ENCODE peak calls at places on chromosomes 13 and 19, in six cellular contexts. One of them, this sample, is unnamed.

GRCh38 chr13:49645451-49645850 is 17.1 kb downstream of the ARL11 start:
- DNase-seq in GM23338: no peak
- DNase-seq in cardiac muscle cell: no peak
- DNase-seq in AG04450: no peak
- DNase-seq in lung: no peak
- DNase-seq in upper lobe of left lung: no peak
- DNase-seq in this sample: no peak

GRCh38 chr13:27171244-27171829 is at the start of gene USP12:
- DNase-seq in GM23338: peak
- DNase-seq in cardiac muscle cell: peak
- DNase-seq in AG04450: no peak
- DNase-seq in lung: no peak
- DNase-seq in upper lobe of left lung: no peak
- DNase-seq in this sample: no peak

GRCh38 chr19:32649751-32650150 is 25.2 kb downstream of the ANKRD27 start:
- DNase-seq in GM23338: no peak
- DNase-seq in cardiac muscle cell: no peak
- DNase-seq in AG04450: no peak
- DNase-seq in lung: no peak
- DNase-seq in upper lobe of left lung: no peak
- DNase-seq in this sample: no peak

GRCh38 chr19:55688422-55689218 is 13.6 kb downstream of the EPN1 start:
- DNase-seq in GM23338: no peak
- DNase-seq in cardiac muscle cell: no peak
- DNase-seq in AG04450: no peak
- DNase-seq in lung: no peak
- DNase-seq in upper lobe of left lung: no peak
- DNase-seq in this sample: no peak

GRCh38 chr13:31050486-31051400 is 111.0 kb downstream of the HSPH1 start:
- DNase-seq in GM23338: no peak
- DNase-seq in cardiac muscle cell: no peak
- DNase-seq in AG04450: no peak
- DNase-seq in lung: no peak
- DNase-seq in upper lobe of left lung: peak
- DNase-seq in this sample: no peak

GRCh38 chr19:8552810-8553209 is 24.4 kb downstream of the MYO1F start:
- DNase-seq in GM23338: peak
- DNase-seq in cardiac muscle cell: no peak
- DNase-seq in AG04450: no peak
- DNase-seq in lung: no peak
- DNase-seq in upper lobe of left lung: no peak
- DNase-seq in this sample: peak

GRCh38 chr13:46354143-46355087 is 32.6 kb downstream of the RUBCNL start:
- DNase-seq in GM23338: no peak
- DNase-seq in cardiac muscle cell: no peak
- DNase-seq in AG04450: peak
- DNase-seq in lung: no peak
- DNase-seq in upper lobe of left lung: no peak
- DNase-seq in this sample: peak

GRCh38 chr19:8654591-8655339 is 24.3 kb downstream of the NFILZ start:
- DNase-seq in GM23338: peak
- DNase-seq in cardiac muscle cell: peak
- DNase-seq in AG04450: no peak
- DNase-seq in lung: peak
- DNase-seq in upper lobe of left lung: peak
- DNase-seq in this sample: peak

GRCh38 chr13:41416276-41416675 is 41.1 kb upstream of the RGCC start:
- DNase-seq in GM23338: no peak
- DNase-seq in cardiac muscle cell: no peak
- DNase-seq in AG04450: no peak
- DNase-seq in lung: no peak
- DNase-seq in upper lobe of left lung: no peak
- DNase-seq in this sample: no peak

GRCh38 chr19:14517840-14518505 is at the start of gene DNAJB1:
- DNase-seq in GM23338: peak
- DNase-seq in cardiac muscle cell: peak
- DNase-seq in AG04450: no peak
- DNase-seq in lung: peak
- DNase-seq in upper lobe of left lung: peak
- DNase-seq in this sample: peak

GRCh38 chr13:110015253-110015652 is 228.9 kb upstream of the IRS2 start:
- DNase-seq in GM23338: no peak
- DNase-seq in cardiac muscle cell: no peak
- DNase-seq in AG04450: no peak
- DNase-seq in lung: no peak
- DNase-seq in upper lobe of left lung: no peak
- DNase-seq in this sample: no peak

GRCh38 chr19:11507370-11508078 is 1.9 kb upstream of the ZNF653 start:
- DNase-seq in GM23338: no peak
- DNase-seq in cardiac muscle cell: no peak
- DNase-seq in AG04450: no peak
- DNase-seq in lung: no peak
- DNase-seq in upper lobe of left lung: no peak
- DNase-seq in this sample: no peak

GRCh38 chr13:77511552-77511951 is 24.0 kb upstream of the SCEL start:
- DNase-seq in GM23338: no peak
- DNase-seq in cardiac muscle cell: no peak
- DNase-seq in AG04450: no peak
- DNase-seq in lung: no peak
- DNase-seq in upper lobe of left lung: no peak
- DNase-seq in this sample: no peak

GRCh38 chr19:39046037-39046821 is 13.9 kb upstream of the FBXO27 start:
- DNase-seq in GM23338: peak
- DNase-seq in cardiac muscle cell: no peak
- DNase-seq in AG04450: no peak
- DNase-seq in lung: no peak
- DNase-seq in upper lobe of left lung: no peak
- DNase-seq in this sample: no peak

GRCh38 chr19:38898788-38899446 is 501 bp downstream of the SIRT2 start:
- DNase-seq in GM23338: peak
- DNase-seq in cardiac muscle cell: peak
- DNase-seq in AG04450: no peak
- DNase-seq in lung: peak
- DNase-seq in upper lobe of left lung: peak
- DNase-seq in this sample: peak

GRCh38 chr13:79246575-79246949 is 159.5 kb downstream of the RBM26 start:
- DNase-seq in GM23338: no peak
- DNase-seq in cardiac muscle cell: no peak
- DNase-seq in AG04450: no peak
- DNase-seq in lung: no peak
- DNase-seq in upper lobe of left lung: no peak
- DNase-seq in this sample: no peak

GRCh38 chr13:98549006-98549727 is 27.7 kb downstream of the STK24 start:
- DNase-seq in GM23338: no peak
- DNase-seq in cardiac muscle cell: no peak
- DNase-seq in AG04450: peak
- DNase-seq in lung: no peak
- DNase-seq in upper lobe of left lung: no peak
- DNase-seq in this sample: peak

GRCh38 chr13:31011193-31011860 is 78.9 kb downstream of the TEX26 start:
- DNase-seq in GM23338: peak
- DNase-seq in cardiac muscle cell: no peak
- DNase-seq in AG04450: no peak
- DNase-seq in lung: no peak
- DNase-seq in upper lobe of left lung: no peak
- DNase-seq in this sample: no peak

GRCh38 chr19:6464070-6464873 is at the start of gene CRB3:
- DNase-seq in GM23338: peak
- DNase-seq in cardiac muscle cell: no peak
- DNase-seq in AG04450: no peak
- DNase-seq in lung: peak
- DNase-seq in upper lobe of left lung: peak
- DNase-seq in this sample: peak

GRCh38 chr13:51518847-51519246 is 65.4 kb upstream of the WDFY2 start:
- DNase-seq in GM23338: no peak
- DNase-seq in cardiac muscle cell: no peak
- DNase-seq in AG04450: no peak
- DNase-seq in lung: no peak
- DNase-seq in upper lobe of left lung: no peak
- DNase-seq in this sample: no peak

GRCh38 chr13:32752997-32753606 is 166.8 kb downstream of the PDS5B start:
- DNase-seq in GM23338: no peak
- DNase-seq in cardiac muscle cell: no peak
- DNase-seq in AG04450: no peak
- DNase-seq in lung: no peak
- DNase-seq in upper lobe of left lung: no peak
- DNase-seq in this sample: no peak

GRCh38 chr19:34982275-34982674 is 17.8 kb upstream of the GRAMD1A start:
- DNase-seq in GM23338: no peak
- DNase-seq in cardiac muscle cell: no peak
- DNase-seq in AG04450: no peak
- DNase-seq in lung: no peak
- DNase-seq in upper lobe of left lung: no peak
- DNase-seq in this sample: no peak

GRCh38 chr19:34988119-34988518 is 12.0 kb upstream of the GRAMD1A start:
- DNase-seq in GM23338: no peak
- DNase-seq in cardiac muscle cell: no peak
- DNase-seq in AG04450: no peak
- DNase-seq in lung: no peak
- DNase-seq in upper lobe of left lung: no peak
- DNase-seq in this sample: no peak

GRCh38 chr19:34985249-34986022 is 14.7 kb upstream of the GRAMD1A start:
- DNase-seq in GM23338: peak
- DNase-seq in cardiac muscle cell: no peak
- DNase-seq in AG04450: no peak
- DNase-seq in lung: peak
- DNase-seq in upper lobe of left lung: peak
- DNase-seq in this sample: no peak

GRCh38 chr19:34983786-34984185 is 16.3 kb upstream of the GRAMD1A start:
- DNase-seq in GM23338: no peak
- DNase-seq in cardiac muscle cell: no peak
- DNase-seq in AG04450: no peak
- DNase-seq in lung: no peak
- DNase-seq in upper lobe of left lung: no peak
- DNase-seq in this sample: no peak

GRCh38 chr19:34984287-34984686 is 15.8 kb upstream of the GRAMD1A start:
- DNase-seq in GM23338: no peak
- DNase-seq in cardiac muscle cell: no peak
- DNase-seq in AG04450: no peak
- DNase-seq in lung: no peak
- DNase-seq in upper lobe of left lung: no peak
- DNase-seq in this sample: no peak
- H3K27ac ChIP-seq in GM23338: no peak
- H3K27ac ChIP-seq in cardiac muscle cell: no peak
- H3K27ac ChIP-seq in AG04450: no peak
- H3K27ac ChIP-seq in lung: no peak
- H3K27ac ChIP-seq in upper lobe of left lung: no peak
- H3K27ac ChIP-seq in this sample: no peak

GRCh38 chr19:17327654-17328516 is 6.8 kb downstream of the ANO8 start:
- DNase-seq in GM23338: peak
- DNase-seq in cardiac muscle cell: peak
- DNase-seq in AG04450: no peak
- DNase-seq in lung: peak
- DNase-seq in upper lobe of left lung: peak
- DNase-seq in this sample: peak
- H3K27ac ChIP-seq in GM23338: peak
- H3K27ac ChIP-seq in cardiac muscle cell: peak
- H3K27ac ChIP-seq in AG04450: no peak
- H3K27ac ChIP-seq in lung: no peak
- H3K27ac ChIP-seq in upper lobe of left lung: peak
- H3K27ac ChIP-seq in this sample: no peak

GRCh38 chr19:24052811-24053210 is 34.2 kb upstream of the ZNF254 start:
- DNase-seq in GM23338: no peak
- DNase-seq in cardiac muscle cell: no peak
- DNase-seq in AG04450: no peak
- DNase-seq in lung: no peak
- DNase-seq in upper lobe of left lung: no peak
- DNase-seq in this sample: no peak
- H3K27ac ChIP-seq in GM23338: no peak
- H3K27ac ChIP-seq in cardiac muscle cell: no peak
- H3K27ac ChIP-seq in AG04450: no peak
- H3K27ac ChIP-seq in lung: no peak
- H3K27ac ChIP-seq in upper lobe of left lung: no peak
- H3K27ac ChIP-seq in this sample: no peak

GRCh38 chr19:48629599-48630288 is 7.4 kb downstream of the DBP start:
- DNase-seq in GM23338: peak
- DNase-seq in cardiac muscle cell: peak
- DNase-seq in AG04450: no peak
- DNase-seq in lung: no peak
- DNase-seq in upper lobe of left lung: peak
- DNase-seq in this sample: no peak
- H3K27ac ChIP-seq in GM23338: peak
- H3K27ac ChIP-seq in cardiac muscle cell: no peak
- H3K27ac ChIP-seq in AG04450: no peak
- H3K27ac ChIP-seq in lung: peak
- H3K27ac ChIP-seq in upper lobe of left lung: peak
- H3K27ac ChIP-seq in this sample: no peak

DNA sequence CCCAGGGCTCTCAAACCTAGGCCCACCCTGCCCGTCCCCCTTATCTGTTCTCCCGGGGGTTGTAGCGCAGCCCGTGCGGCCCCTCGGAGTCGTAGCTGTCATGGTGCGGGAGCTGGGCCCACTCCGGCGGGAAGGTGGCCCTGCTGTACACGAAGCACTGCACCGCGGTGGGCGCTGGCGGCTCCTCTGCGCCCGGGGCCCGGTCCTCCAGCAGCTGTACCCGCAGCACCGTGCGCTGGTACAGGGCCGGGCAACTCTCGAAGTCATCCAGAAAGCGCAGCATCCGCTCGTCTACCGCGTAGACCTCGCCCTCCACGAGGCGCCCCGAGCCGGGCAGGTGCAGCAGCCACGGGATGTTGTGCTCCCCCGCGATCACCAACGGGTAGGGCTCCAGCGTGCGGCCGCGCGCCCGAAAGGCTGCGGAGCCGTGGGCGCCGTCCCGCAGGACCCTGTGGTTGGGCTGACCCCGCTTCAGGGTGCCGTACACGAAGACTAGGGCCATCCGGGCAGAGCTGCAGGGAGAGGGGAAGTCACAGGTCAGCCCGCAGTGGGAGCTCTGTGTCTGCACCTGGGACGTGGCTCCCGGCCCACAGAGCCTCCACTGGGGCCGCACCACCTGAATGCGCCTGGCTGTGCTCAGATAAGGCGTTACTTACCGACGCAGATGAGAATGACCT is 56.4 kb downstream of the GGACT start:
- DNase-seq in GM23338: peak
- DNase-seq in cardiac muscle cell: no peak
- DNase-seq in AG04450: no peak
- DNase-seq in lung: no peak
- DNase-seq in upper lobe of left lung: no peak
- DNase-seq in this sample: no peak
- H3K27ac ChIP-seq in GM23338: no peak
- H3K27ac ChIP-seq in cardiac muscle cell: no peak
- H3K27ac ChIP-seq in AG04450: no peak
- H3K27ac ChIP-seq in lung: no peak
- H3K27ac ChIP-seq in upper lobe of left lung: no peak
- H3K27ac ChIP-seq in this sample: no peak

GRCh38 chr19:19488041-19488874 is 27.1 kb downstream of the TSSK6 start:
- DNase-seq in GM23338: peak
- DNase-seq in cardiac muscle cell: peak
- DNase-seq in AG04450: no peak
- DNase-seq in lung: no peak
- DNase-seq in upper lobe of left lung: no peak
- DNase-seq in this sample: no peak
- H3K27ac ChIP-seq in GM23338: peak
- H3K27ac ChIP-seq in cardiac muscle cell: peak
- H3K27ac ChIP-seq in AG04450: peak
- H3K27ac ChIP-seq in lung: peak
- H3K27ac ChIP-seq in upper lobe of left lung: peak
- H3K27ac ChIP-seq in this sample: peak

GRCh38 chr13:52949744-52950143 is 78.9 kb upstream of the OLFM4 start:
- DNase-seq in GM23338: no peak
- DNase-seq in cardiac muscle cell: no peak
- DNase-seq in AG04450: no peak
- DNase-seq in lung: no peak
- DNase-seq in upper lobe of left lung: no peak
- DNase-seq in this sample: no peak
- H3K27ac ChIP-seq in GM23338: no peak
- H3K27ac ChIP-seq in cardiac muscle cell: no peak
- H3K27ac ChIP-seq in AG04450: no peak
- H3K27ac ChIP-seq in lung: no peak
- H3K27ac ChIP-seq in upper lobe of left lung: no peak
- H3K27ac ChIP-seq in this sample: no peak

GRCh38 chr13:20247963-20248362 is 15.8 kb upstream of the GJB6 start:
- DNase-seq in GM23338: no peak
- DNase-seq in cardiac muscle cell: no peak
- DNase-seq in AG04450: no peak
- DNase-seq in lung: no peak
- DNase-seq in upper lobe of left lung: no peak
- DNase-seq in this sample: no peak
- H3K27ac ChIP-seq in GM23338: no peak
- H3K27ac ChIP-seq in cardiac muscle cell: no peak
- H3K27ac ChIP-seq in AG04450: no peak
- H3K27ac ChIP-seq in lung: no peak
- H3K27ac ChIP-seq in upper lobe of left lung: no peak
- H3K27ac ChIP-seq in this sample: no peak

This sample was measured in foreskin keratinocyte.